ENCODE peak calls at places on chromosomes 7 and 10, in ten cellular contexts. J is tibial artery, V is A549, S is astrocyte, M is ascending aorta, C is hepatocyte, O is astrocyte of the cerebellum, D is lower lobe of right lung, N is suprapubic skin, Q is cardiac fibroblast. E is an unnamed sample.

GRCh38 chr7:151368136-151368571 is 26.5 kb downstream of the NUB1 start:
- DNase-seq in N (no peak), C (peak), S (peak), D (peak), O (peak), Q (peak), J (peak), V (peak), M (peak), E (peak)

GRCh38 chr10:65358565-65358964 is 1567.3 kb upstream of the LRRTM3 start:
- DNase-seq in V (no peak), Q (peak), D (no peak), O (no peak), S (no peak), J (no peak), M (no peak), N (no peak), C (peak), E (no peak)

GRCh38 chr10:58784361-58784760 is 271.7 kb downstream of the BICC1 start:
- DNase-seq in D (no peak), M (no peak), J (no peak), N (no peak), C (no peak), V (no peak), S (no peak), Q (peak), O (no peak), E (no peak)

GRCh38 chr7:95986136-95986535 is 213.8 kb downstream of the DYNC1I1 start:
- DNase-seq in Q (no peak), N (no peak), M (no peak), C (peak), V (no peak), O (peak), D (no peak), J (no peak), S (peak), E (no peak)

GRCh38 chr10:6363516-6363915 is 160.8 kb downstream of the PFKFB3 start:
- DNase-seq in M (no peak), C (peak), O (no peak), N (no peak), D (no peak), V (no peak), Q (no peak), S (no peak), J (no peak), E (no peak)

GRCh38 chr7:132249591-132249971 is 326.7 kb downstream of the PLXNA4 start:
- DNase-seq in O (no peak), C (peak), N (no peak), J (no peak), M (no peak), D (no peak), S (no peak), Q (peak), V (peak), E (peak)

GRCh38 chr10:36634916-36635315 is 490.5 kb upstream of the ANKRD30A start:
- DNase-seq in J (no peak), Q (peak), O (peak), M (no peak), N (no peak), D (no peak), C (no peak), V (no peak), S (peak), E (no peak)

GRCh38 chr10:79181680-79182079 is 112.9 kb downstream of the ZMIZ1 start:
- DNase-seq in V (no peak), Q (no peak), O (no peak), D (no peak), J (no peak), S (no peak), C (no peak), M (no peak), N (no peak), E (no peak)

GRCh38 chr10:11073410-11073809 is 55.7 kb downstream of the CELF2 start:
- DNase-seq in Q (no peak), C (no peak), D (no peak), V (no peak), M (no peak), J (no peak), S (no peak), O (no peak), N (no peak), E (no peak)

GRCh38 chr10:60572511-60573194 is 183.0 kb upstream of the ANK3 start:
- DNase-seq in O (peak), V (no peak), C (peak), N (no peak), J (no peak), Q (peak), D (no peak), S (peak), M (no peak), E (peak)
- TF ChIP-seq CTCF in O (no peak), V (no peak), C (no peak), N (no peak), J (no peak), Q (no peak), D (no peak), S (no peak), M (no peak), E (no peak)

DNA sequence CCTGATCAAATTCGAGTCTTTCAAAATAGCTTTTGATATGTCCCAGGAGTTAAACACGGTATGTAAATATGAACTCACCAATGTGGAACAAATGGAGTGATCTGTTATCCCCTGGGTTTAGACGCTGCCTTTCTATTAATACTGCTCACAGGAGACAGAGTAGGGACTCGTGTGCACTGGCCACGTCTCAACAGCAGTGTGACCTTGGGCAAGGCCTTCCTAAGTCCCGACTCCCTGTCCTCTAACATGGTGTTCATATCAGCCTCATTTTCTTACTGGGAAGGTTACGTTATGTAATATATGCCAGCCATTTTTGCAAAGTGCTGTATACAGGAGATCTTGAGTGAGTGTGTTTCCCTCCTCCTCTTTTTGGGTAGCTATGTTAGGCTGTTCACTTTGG is 1.8 kb downstream of the WDR37 start:
- DNase-seq in C (no peak), M (no peak), D (no peak), N (no peak), V (no peak), Q (no peak), O (no peak), J (no peak), S (no peak), E (no peak)
- TF ChIP-seq CTCF in C (no peak), M (no peak), D (no peak), N (no peak), V (no peak), Q (no peak), O (no peak), J (no peak), S (no peak), E (no peak)

GRCh38 chr7:78777844-78778243 is 675.6 kb downstream of the MAGI2 start:
- DNase-seq in O (no peak), S (peak), D (no peak), M (no peak), J (no peak), Q (no peak), C (no peak), V (no peak), N (no peak), E (no peak)

GRCh38 chr7:78780560-78780959 is 672.9 kb downstream of the MAGI2 start:
- DNase-seq in S (no peak), V (no peak), J (no peak), C (no peak), M (no peak), Q (no peak), O (no peak), N (no peak), D (no peak), E (no peak)

GRCh38 chr7:78783179-78783962 is 670.1 kb downstream of the MAGI2 start:
- DNase-seq in M (no peak), D (no peak), N (no peak), J (no peak), Q (no peak), V (no peak), S (no peak), C (no peak), O (no peak), E (no peak)

DNA sequence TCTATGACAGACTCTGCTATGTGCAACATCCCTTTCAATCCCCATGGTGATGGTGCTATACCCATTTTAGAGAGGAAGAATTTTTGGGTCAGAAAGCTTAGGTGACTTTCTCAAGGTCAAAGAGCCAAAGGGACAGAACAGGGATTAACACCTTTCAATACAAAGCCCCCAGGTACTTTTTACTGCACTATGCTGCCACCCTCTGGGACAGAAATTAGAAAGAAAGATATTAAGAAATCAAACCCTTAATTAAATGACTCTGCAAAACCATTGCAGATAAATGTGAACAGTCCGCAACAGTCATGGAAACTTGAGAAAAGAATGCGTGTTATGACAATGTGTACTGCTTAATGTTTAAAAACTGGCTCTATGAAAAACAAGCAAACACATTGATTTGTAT is 673.7 kb downstream of the MAGI2 start:
- DNase-seq in D (no peak), C (no peak), N (no peak), J (no peak), O (no peak), S (no peak), V (no peak), Q (no peak), M (no peak), E (no peak)
- TF ChIP-seq CTCF in D (no peak), C (no peak), N (no peak), J (no peak), O (no peak), S (no peak), V (no peak), Q (no peak), M (no peak), E (no peak)

DNA sequence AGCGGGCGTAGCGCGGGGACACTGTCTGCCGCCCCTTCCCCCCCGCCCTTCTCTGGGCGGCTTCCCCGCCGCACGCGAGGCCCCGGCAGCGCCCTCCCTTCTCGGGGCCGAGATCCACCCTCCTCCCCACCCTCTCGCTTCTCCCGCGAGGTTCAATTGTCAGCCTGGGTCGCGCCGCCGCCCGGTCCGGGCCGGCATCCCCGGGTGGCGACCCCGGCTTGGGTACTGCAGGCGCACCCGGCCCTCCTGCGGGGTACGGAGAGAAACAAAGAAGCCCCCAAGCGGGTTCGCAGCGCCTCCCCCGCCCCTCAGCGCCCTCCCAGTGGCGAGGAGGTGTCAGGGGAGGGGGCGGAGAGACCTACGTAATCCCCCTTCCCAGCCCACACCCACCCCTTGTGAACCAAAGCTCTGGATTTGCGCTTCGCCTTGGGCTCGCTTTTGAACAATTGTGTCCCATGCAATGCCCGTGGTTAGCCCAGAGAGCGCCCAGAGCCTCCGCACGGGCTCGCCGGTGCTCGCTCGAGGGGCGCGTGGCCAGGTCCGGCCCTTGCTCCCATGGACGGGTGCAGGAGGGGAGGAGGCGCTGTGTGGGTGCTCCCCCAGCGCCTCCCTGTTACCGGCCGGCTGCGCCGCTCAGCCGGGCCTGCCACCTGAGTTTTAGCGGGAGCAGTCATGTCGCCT is 634 bp downstream of the HECW1 start:
- DNase-seq in D (no peak), V (peak), J (no peak), C (peak), M (no peak), N (no peak), O (peak), Q (peak), S (peak), E (no peak)
- TF ChIP-seq CTCF in D (no peak), V (no peak), J (no peak), C (no peak), M (no peak), N (no peak), O (no peak), Q (no peak), S (no peak), E (no peak)

GRCh38 chr10:133353202-133353959 is 4.4 kb downstream of the FUOM start:
- DNase-seq in M (no peak), V (no peak), J (no peak), Q (no peak), S (no peak), O (no peak), C (no peak), D (peak), N (no peak), E (no peak)
- TF ChIP-seq CTCF in M (no peak), V (no peak), J (no peak), Q (no peak), S (no peak), O (no peak), C (no peak), D (no peak), N (no peak), E (no peak)

DNA sequence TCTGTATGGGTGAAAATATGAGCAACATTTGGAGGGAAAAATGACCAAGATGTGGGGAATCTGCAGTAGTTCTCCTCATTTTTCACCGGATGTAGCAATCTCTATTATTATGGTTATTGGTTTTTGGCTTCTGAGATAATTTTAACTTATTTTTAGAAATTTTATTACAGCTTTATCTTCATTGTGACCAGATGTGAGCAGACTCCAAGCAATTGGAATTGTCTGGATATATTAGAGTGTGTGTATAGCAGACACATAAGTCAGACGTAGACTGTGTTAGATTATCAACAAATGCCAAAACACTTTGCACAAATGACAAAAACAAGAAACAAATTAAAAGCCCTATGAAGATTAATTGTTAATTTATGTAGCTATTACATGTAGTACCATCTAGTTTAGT is 249.1 kb downstream of the DNAJB9 start:
- DNase-seq in C (no peak), M (no peak), Q (no peak), N (no peak), D (no peak), O (no peak), S (no peak), V (no peak), J (no peak), E (no peak)
- TF ChIP-seq CTCF in C (no peak), M (no peak), Q (no peak), N (no peak), D (no peak), O (no peak), S (no peak), V (no peak), J (no peak), E (no peak)

DNA sequence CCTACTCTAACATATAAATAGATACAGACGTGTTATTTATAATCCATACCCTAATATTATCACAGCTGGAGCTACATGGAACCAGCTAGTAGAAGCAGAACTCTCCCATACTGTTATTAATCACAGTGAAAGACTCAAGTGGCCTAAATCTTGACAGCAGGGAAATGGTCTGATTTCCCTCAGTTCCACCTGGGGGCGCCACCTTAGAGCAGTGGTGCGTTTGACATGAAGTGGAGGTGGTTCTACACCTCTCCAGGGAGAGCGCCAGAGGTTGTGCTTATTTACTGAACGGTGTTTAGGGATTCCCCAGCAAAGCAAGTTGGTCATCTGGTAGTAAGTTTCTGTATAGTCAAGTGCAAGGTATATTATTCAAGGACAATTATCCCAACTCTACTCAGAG is 17.6 kb downstream of the DNTT start:
- DNase-seq in J (no peak), O (no peak), Q (no peak), S (no peak), V (no peak), M (no peak), D (no peak), C (no peak), N (no peak), E (no peak)
- TF ChIP-seq CTCF in J (no peak), O (no peak), Q (no peak), S (no peak), V (no peak), M (no peak), D (no peak), C (no peak), N (no peak), E (peak)

DNA sequence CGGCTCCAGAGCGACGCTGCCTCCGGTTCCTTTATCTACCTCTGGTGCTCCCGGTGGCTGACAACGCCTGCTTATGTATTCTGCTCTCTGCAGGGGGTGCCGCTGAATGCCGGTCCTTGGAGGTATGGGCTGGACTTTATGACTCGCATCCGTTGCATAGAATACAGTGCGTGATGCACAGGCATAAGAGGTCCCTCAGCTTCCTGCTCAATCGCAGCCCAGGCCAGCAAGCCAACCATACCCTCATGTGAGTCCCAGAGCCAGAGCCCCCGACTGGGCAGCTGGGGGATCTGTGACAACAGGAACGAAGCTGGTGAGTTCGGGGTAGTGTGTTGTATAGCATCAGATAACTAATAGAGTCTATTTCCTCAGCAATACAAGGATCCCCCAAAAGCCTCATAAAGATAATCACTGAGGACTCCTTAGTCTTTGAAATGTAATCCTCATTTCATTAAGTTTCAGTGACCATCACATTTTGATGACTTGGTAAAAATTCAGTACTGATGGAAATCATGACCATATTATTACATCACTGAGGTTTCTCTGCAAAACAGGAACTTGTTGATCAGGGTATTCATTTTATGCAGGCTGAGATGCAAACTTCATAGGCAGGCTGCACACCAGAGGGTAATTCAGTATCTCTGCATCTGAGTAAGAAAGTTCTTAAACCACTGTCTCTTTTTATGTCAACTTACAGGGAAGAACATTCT is 607.8 kb downstream of the PTPRN2 start:
- DNase-seq in V (no peak), D (no peak), C (no peak), S (no peak), M (peak), O (no peak), N (no peak), J (no peak), Q (no peak), E (no peak)
- TF ChIP-seq CTCF in V (no peak), D (no peak), C (peak), S (no peak), M (no peak), O (no peak), N (no peak), J (no peak), Q (no peak), E (no peak)